ENCODE peak calls at places on chromosome 2, in six cellular contexts. H is WTC11, W is H1, V is A549, P is HepG2, K is K562. T is an unnamed sample.

GRCh38 chr2:16101196-16101595 is 160.8 kb downstream of the MYCN start:
- DNase-seq in H (no peak), W (no peak), V (no peak), P (no peak), K (no peak), T (no peak)

GRCh38 chr2:157845081-157845480 is 31.0 kb downstream of the ACVR1 start:
- DNase-seq in H (no peak), W (no peak), V (no peak), P (no peak), K (no peak), T (no peak)

GRCh38 chr2:188979119-188979729 is 5.1 kb downstream of the COL3A1 start:
- DNase-seq in H (no peak), W (no peak), V (no peak), P (no peak), K (no peak), T (no peak)

GRCh38 chr2:105791229-105791628 is 46.5 kb downstream of the NCK2 start:
- DNase-seq in H (no peak), W (no peak), V (no peak), P (no peak), K (no peak), T (no peak)

GRCh38 chr2:239920616-239921365 is 104.4 kb downstream of the NDUFA10 start:
- DNase-seq in H (no peak), W (no peak), V (no peak), P (no peak), K (no peak), T (no peak)

GRCh38 chr2:237874585-237875161 is 15.2 kb downstream of the RAMP1 start:
- DNase-seq in H (no peak), W (no peak), V (peak; percentile 56), P (no peak), K (no peak), T (no peak)

GRCh38 chr2:233457356-233457755 is 103.1 kb downstream of the DGKD start:
- DNase-seq in H (no peak), W (no peak), V (no peak), P (no peak), K (no peak), T (no peak)

GRCh38 chr2:240522406-240522805 is 35.4 kb downstream of the ANKMY1 start:
- DNase-seq in H (no peak), W (no peak), V (no peak), P (no peak), K (no peak), T (no peak)

GRCh38 chr2:70541481-70542020 is 12.1 kb downstream of the TGFA start:
- DNase-seq in H (no peak), W (no peak), V (no peak), P (no peak), K (no peak), T (no peak)

GRCh38 chr2:42999856-43000241 is 207.5 kb upstream of the HAAO start:
- DNase-seq in H (no peak), W (no peak), V (no peak), P (no peak), K (no peak), T (no peak)

GRCh38 chr2:210663574-210663973 is 107.2 kb downstream of the CPS1 start:
- DNase-seq in H (no peak), W (no peak), V (no peak), P (peak; percentile 18), K (peak; percentile 3), T (peak; percentile 3)

GRCh38 chr2:26560892-26561291 is 80.3 kb downstream of the CIB4 start:
- DNase-seq in H (no peak), W (no peak), V (no peak), P (no peak), K (no peak), T (no peak)

GRCh38 chr2:212536385-212537310 is 2.0 kb downstream of the ERBB4 start:
- DNase-seq in H (peak; percentile 47), W (no peak), V (no peak), P (no peak), K (no peak), T (peak; percentile 7)

GRCh38 chr2:160270571-160271113 is 70.6 kb upstream of the ITGB6 start:
- DNase-seq in H (peak; percentile 15), W (no peak), V (peak; percentile 31), P (no peak), K (no peak), T (peak; percentile 44)

GRCh38 chr2:200172944-200173481 is 133.5 kb upstream of the SPATS2L start:
- DNase-seq in H (no peak), W (no peak), V (no peak), P (no peak), K (no peak), T (no peak)

DNA sequence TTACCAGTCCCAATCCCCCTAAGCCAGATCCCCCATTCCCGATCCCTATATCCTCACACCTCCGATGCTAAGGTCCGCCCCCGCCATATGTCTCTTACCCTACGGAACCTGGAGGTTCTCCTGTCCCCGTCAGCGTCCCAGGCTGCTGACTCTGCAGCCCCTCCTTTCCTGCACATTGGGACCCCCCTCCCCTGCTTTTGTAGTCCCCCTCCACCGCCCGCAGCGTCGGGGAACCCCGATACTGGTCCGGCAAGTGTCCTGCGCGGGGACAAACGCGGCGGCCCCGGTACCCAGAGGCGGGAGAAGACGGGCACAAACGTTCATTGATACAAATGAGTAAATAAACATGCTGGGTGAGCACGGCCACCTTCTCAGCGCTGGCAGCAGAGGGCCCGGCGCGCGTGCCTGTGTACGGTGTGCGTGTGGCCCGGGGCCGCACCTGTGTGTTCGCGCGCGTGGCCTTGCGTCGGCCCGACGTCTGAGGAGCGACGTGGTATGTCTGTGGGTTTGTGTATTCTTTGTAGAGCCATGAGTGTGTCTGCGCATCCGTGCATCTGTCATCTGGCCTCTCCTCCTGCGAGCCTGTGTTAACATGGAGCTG is 2.0 kb upstream of the CYP26B1 start:
- DNase-seq in H (no peak), W (no peak), V (no peak), P (no peak), K (no peak), T (peak; percentile 26)
- TF ChIP-seq JUN in H (no peak), W (no peak), V (no peak), P (no peak), K (no peak), T (no peak)

GRCh38 chr2:46859482-46859881 is 56.1 kb downstream of the MCFD2 start:
- DNase-seq in H (no peak), W (no peak), V (no peak), P (no peak), K (no peak), T (no peak)
- TF ChIP-seq JUN in H (no peak), W (no peak), V (no peak), P (no peak), K (no peak), T (no peak)

DNA sequence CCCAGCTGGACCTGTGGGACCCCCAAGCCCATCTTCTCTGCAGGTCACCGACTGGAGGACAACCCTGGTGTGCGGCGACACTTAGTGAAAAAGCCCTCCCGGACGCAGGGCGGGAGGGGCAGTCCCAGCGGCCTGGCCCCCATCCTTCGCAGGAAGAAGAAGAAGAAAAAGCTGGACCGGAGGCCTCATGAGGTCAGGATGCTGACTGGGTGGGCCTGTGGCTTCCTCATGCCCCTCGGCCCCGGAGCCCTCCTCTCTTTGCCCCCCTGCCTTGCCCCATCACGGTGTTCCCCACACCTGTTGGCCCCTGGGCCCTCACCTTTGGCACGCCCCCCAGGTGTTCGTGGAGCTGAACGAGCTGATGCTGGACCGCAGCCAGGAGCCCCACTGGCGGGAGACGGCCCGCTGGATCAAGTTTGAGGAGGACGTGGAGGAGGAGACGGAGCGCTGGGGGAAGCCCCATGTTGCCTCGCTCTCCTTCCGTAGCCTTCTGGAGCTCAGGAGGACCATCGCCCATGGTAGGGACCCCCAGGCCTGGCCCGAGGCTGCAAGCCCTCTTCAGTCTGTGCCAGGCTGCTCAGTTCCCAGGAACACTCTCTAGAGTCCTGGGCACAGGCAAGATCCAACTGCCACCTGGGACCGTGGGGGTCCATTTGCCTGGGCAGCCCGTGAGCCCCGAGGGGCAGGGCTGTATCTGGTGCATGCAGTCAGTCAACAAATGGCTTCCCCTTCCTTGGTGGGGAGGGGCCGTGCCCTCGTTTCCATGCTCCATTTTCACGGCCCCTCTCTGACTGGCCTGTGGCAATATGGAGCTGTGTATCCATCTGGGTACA is 4.7 kb downstream of the SLC4A3 start:
- DNase-seq in H (peak; percentile 8), W (no peak), V (no peak), P (no peak), K (no peak), T (no peak)
- TF ChIP-seq JUN in H (no peak), W (no peak), V (no peak), P (no peak), K (no peak), T (no peak)

DNA sequence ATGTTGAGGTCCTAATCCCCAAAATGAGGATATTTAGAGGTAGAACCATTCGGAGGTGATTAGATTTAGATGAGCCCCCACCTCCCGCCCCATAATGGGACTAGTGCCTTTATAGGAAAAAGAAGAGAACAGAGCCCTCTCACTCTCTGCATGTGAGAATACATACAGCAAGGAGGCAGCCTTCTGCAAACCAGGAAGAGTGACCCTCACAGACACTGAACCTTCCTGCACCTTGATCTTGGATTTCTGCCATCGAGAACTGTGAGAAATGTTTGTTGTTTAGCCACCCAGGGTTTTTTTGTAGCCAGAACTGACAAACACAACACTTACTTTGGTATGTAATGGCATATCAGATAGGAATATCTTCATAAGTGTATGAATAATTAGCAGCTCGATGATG is 83.7 kb downstream of the XIRP2 start:
- DNase-seq in H (no peak), W (no peak), V (no peak), P (no peak), K (no peak), T (no peak)
- TF ChIP-seq JUN in H (no peak), W (no peak), V (no peak), P (no peak), K (no peak), T (no peak)

T was measured in endothelial cell of umbilical vein.